ENCODE peak calls at places on chromosomes 16 and 17, in six cellular contexts. Z is GM23248; T is fibroblast of lung; F is CD8-positive, alpha-beta memory T cell; A is right cardiac atrium; L is lower leg skin. U is an unnamed sample.

GRCh38 chr16:54672500-54672899 is 258.2 kb upstream of the IRX5 start:
- DNase-seq in T (no peak), L (no peak), Z (no peak), F (no peak), A (no peak), U (no peak)

GRCh38 chr16:57304169-57305061 is 19.9 kb upstream of the PLLP start:
- DNase-seq in T (peak), F (no peak), L (peak), A (peak), Z (peak), U (peak)

GRCh38 chr17:32266389-32267269 is 997 bp downstream of the RHBDL3 start:
- DNase-seq in Z (peak), T (no peak), A (no peak), L (no peak), F (peak), U (no peak)

GRCh38 chr16:85722497-85722896 is 28.4 kb downstream of the C16orf74 start:
- DNase-seq in T (no peak), F (no peak), A (no peak), Z (no peak), L (no peak), U (no peak)

GRCh38 chr16:85206472-85207356 is 94.4 kb upstream of the CIBAR2 start:
- DNase-seq in Z (peak), L (no peak), T (peak), F (no peak), A (peak), U (peak)

GRCh38 chr16:68893710-68894705 is 50.7 kb downstream of the TANGO6 start:
- DNase-seq in A (peak), Z (peak), L (peak), T (peak), F (no peak), U (peak)

GRCh38 chr17:37067555-37068111 is 118.9 kb downstream of the AATF start:
- DNase-seq in T (peak), F (no peak), L (peak), A (peak), Z (peak), U (peak)

GRCh38 chr17:58534901-58535421 is 20.5 kb upstream of the MTMR4 start:
- DNase-seq in A (no peak), Z (peak), L (no peak), T (peak), F (no peak), U (no peak)

GRCh38 chr17:27349540-27350021 is 55.7 kb downstream of the WSB1 start:
- DNase-seq in Z (no peak), L (no peak), A (no peak), F (no peak), T (no peak), U (no peak)

GRCh38 chr16:85614338-85615013 is 1.4 kb downstream of the GSE1 start:
- DNase-seq in Z (no peak), F (no peak), A (no peak), L (no peak), T (no peak), U (no peak)

GRCh38 chr17:74490716-74491115 is 24.3 kb downstream of the CD300A start:
- DNase-seq in Z (no peak), A (no peak), F (no peak), T (no peak), L (peak), U (no peak)

GRCh38 chr17:19541445-19541844 is 7.8 kb downstream of the SLC47A1 start:
- DNase-seq in T (no peak), L (no peak), F (no peak), Z (no peak), A (no peak), U (no peak)

GRCh38 chr17:19470529-19471261 is 59.7 kb downstream of the RNF112 start:
- DNase-seq in L (peak), Z (peak), A (peak), F (no peak), T (no peak), U (peak)

GRCh38 chr16:83402969-83403368 is 404.8 kb upstream of the HSBP1 start:
- DNase-seq in F (no peak), L (no peak), T (peak), A (no peak), Z (peak), U (peak)

GRCh38 chr17:74567397-74567796 is at the start of gene CD300H:
- DNase-seq in F (no peak), A (no peak), Z (no peak), T (peak), L (no peak), U (no peak)

GRCh38 chr16:1908081-1908633 is 10.1 kb downstream of the HS3ST6 start:
- DNase-seq in T (no peak), L (no peak), Z (no peak), A (no peak), F (no peak), U (no peak)

GRCh38 chr17:27756467-27757371 is 43.6 kb downstream of the NOS2 start:
- DNase-seq in A (peak), Z (peak), F (peak), L (no peak), T (peak), U (peak)

GRCh38 chr17:65438708-65439294 is 122.6 kb downstream of the AXIN2 start:
- DNase-seq in Z (peak), F (no peak), L (no peak), A (no peak), T (peak), U (peak)

GRCh38 chr17:72421128-72422092 is 300.6 kb downstream of the SOX9 start:
- DNase-seq in T (peak), L (no peak), A (peak), F (no peak), Z (peak), U (peak)

GRCh38 chr16:9199312-9199711 is 107.9 kb downstream of the HAPSTR1 start:
- DNase-seq in L (no peak), Z (no peak), F (no peak), T (no peak), A (no peak), U (no peak)

GRCh38 chr17:10295728-10296343 is 77.0 kb downstream of the MYH13 start:
- DNase-seq in F (no peak), T (peak), A (peak), Z (peak), L (peak), U (peak)

GRCh38 chr17:47901423-47901822 is 5.4 kb downstream of the SP2 start:
- DNase-seq in A (no peak), T (no peak), Z (no peak), L (no peak), F (no peak), U (no peak)

GRCh38 chr17:28317965-28318758 is 838 bp upstream of the TMEM97 start:
- DNase-seq in F (no peak), T (no peak), Z (peak), A (no peak), L (no peak), U (peak)

GRCh38 chr17:45104907-45105624 is 27.2 kb downstream of the PLCD3 start:
- DNase-seq in F (no peak), A (no peak), T (no peak), L (no peak), Z (no peak), U (no peak)

GRCh38 chr16:21150375-21151001 is at the start of gene DNAH3:
- DNase-seq in T (no peak), Z (no peak), L (no peak), F (no peak), A (no peak), U (no peak)

GRCh38 chr17:38798614-38799500 is 499 bp downstream of the PIP4K2B start:
- DNase-seq in L (peak), A (no peak), Z (peak), F (no peak), T (peak), U (peak)

GRCh38 chr17:36629252-36629847 is 28.0 kb downstream of the MRM1 start:
- DNase-seq in F (peak), L (peak), Z (peak), A (peak), T (peak), U (peak)

GRCh38 chr17:17051791-17052461 is 9.7 kb downstream of the MPRIP start:
- DNase-seq in T (no peak), L (peak), Z (peak), F (no peak), A (no peak), U (no peak)

GRCh38 chr17:40536731-40537171 is 28.5 kb downstream of the CCR7 start:
- DNase-seq in L (peak), F (no peak), T (peak), Z (peak), A (peak), U (no peak)

GRCh38 chr17:43545383-43545632 is 832 bp downstream of the ETV4 start:
- DNase-seq in T (no peak), F (peak), A (peak), L (peak), Z (peak), U (no peak)

GRCh38 chr16:16945207-16945606 is 525.6 kb downstream of the XYLT1 start:
- DNase-seq in L (no peak), A (no peak), Z (no peak), F (no peak), T (no peak), U (no peak)

GRCh38 chr17:61634011-61634539 is 43.1 kb upstream of the NACA2 start:
- DNase-seq in A (no peak), F (no peak), L (no peak), T (no peak), Z (no peak), U (no peak)

GRCh38 chr17:6496116-6496481 is 51.8 kb downstream of the PIMREG start:
- DNase-seq in L (peak), Z (no peak), A (peak), F (no peak), T (no peak), U (no peak)

GRCh38 chr17:6497496-6498221 is 53.4 kb downstream of the PIMREG start:
- DNase-seq in A (peak), T (no peak), Z (no peak), L (peak), F (no peak), U (no peak)

GRCh38 chr17:6494239-6494941 is 50.1 kb downstream of the PIMREG start:
- DNase-seq in Z (no peak), F (no peak), T (peak), A (peak), L (no peak), U (peak)

GRCh38 chr17:6496636-6497441 is 52.6 kb downstream of the PIMREG start:
- DNase-seq in Z (peak), T (no peak), L (peak), A (peak), F (no peak), U (peak)

GRCh38 chr17:6495450-6496115 is 51.3 kb downstream of the PIMREG start:
- DNase-seq in Z (no peak), L (peak), A (no peak), T (no peak), F (no peak), U (no peak)
- H3K4me3 ChIP-seq in Z (no peak), L (no peak), A (no peak), T (no peak), F (no peak), U (no peak)

GRCh38 chr17:7886227-7887037 is 2.2 kb upstream of the CHD3 start:
- DNase-seq in F (peak), T (peak), L (peak), Z (peak), A (peak), U (peak)
- H3K4me3 ChIP-seq in F (peak), T (peak), L (peak), Z (peak), A (peak), U (peak)

GRCh38 chr16:31870809-31871208 is 2.8 kb upstream of the ZNF267 start:
- DNase-seq in A (no peak), T (no peak), F (no peak), Z (no peak), L (no peak), U (no peak)

GRCh38 chr16:31871510-31871909 is 2.1 kb upstream of the ZNF267 start:
- DNase-seq in F (no peak), T (no peak), A (no peak), Z (no peak), L (no peak), U (no peak)

GRCh38 chr16:31873556-31874353 is at the start of gene ZNF267:
- DNase-seq in Z (peak), F (peak), L (peak), A (peak), T (peak), U (peak)

GRCh38 chr16:31874354-31875111 is 926 bp downstream of the ZNF267 start:
- DNase-seq in F (peak), A (no peak), Z (peak), L (no peak), T (peak), U (no peak)

GRCh38 chr16:31872201-31872600 is 1.4 kb upstream of the ZNF267 start:
- DNase-seq in L (no peak), T (no peak), A (no peak), F (no peak), Z (no peak), U (no peak)
- H3K4me3 ChIP-seq in L (no peak), T (no peak), A (no peak), F (no peak), Z (no peak), U (no peak)

DNA sequence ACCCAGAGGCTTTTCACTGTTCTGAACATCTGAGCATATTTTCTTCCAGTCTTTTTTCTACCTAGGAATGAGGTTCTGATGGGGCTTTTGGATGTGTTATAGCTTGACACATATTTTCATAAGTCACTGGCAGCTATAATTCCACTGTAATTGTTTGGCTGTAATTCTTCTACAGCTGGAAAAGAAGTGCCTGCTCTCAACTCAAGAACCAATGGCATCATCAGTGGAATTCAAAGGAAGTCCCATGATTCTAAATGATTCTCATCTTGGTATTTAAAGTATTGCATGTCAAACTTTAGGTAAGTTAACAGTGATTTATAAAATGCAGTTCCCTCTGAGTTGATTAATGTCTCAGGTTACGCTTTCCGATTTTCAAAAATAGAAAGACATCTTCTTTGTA is 16.8 kb downstream of the WIPI1 start:
- DNase-seq in A (no peak), L (no peak), T (no peak), F (no peak), Z (no peak), U (no peak)
- H3K4me3 ChIP-seq in A (no peak), L (no peak), T (no peak), F (no peak), Z (no peak), U (no peak)

GRCh38 chr16:4324871-4325740 is 9.2 kb downstream of the GLIS2 start:
- DNase-seq in Z (no peak), F (no peak), L (no peak), T (no peak), A (no peak), U (no peak)

GRCh38 chr16:4324479-4324868 is 8.6 kb downstream of the GLIS2 start:
- DNase-seq in T (no peak), A (no peak), F (no peak), Z (no peak), L (no peak), U (no peak)

GRCh38 chr16:4322121-4323035 is 6.5 kb downstream of the GLIS2 start:
- DNase-seq in F (no peak), Z (no peak), A (no peak), T (no peak), L (no peak), U (no peak)

GRCh38 chr16:4323071-4323844 is 7.4 kb downstream of the GLIS2 start:
- DNase-seq in Z (no peak), T (no peak), F (no peak), A (no peak), L (no peak), U (no peak)

GRCh38 chr16:4323845-4324478 is 8.1 kb downstream of the GLIS2 start:
- DNase-seq in Z (peak), F (no peak), A (peak), T (peak), L (no peak), U (no peak)
- H3K4me3 ChIP-seq in Z (no peak), F (no peak), A (no peak), T (no peak), L (no peak), U (no peak)